ENCODE peak calls at places on chromosomes 11 and 22, in eight cellular contexts. K, J, U, M, H, Z, G and P are unnamed samples.
A peak's percentile ranks its signal among the peaks of the same experiment; 100 is the strongest.

GRCh38 chr11:112881461-112881860 is 79.8 kb upstream of the NCAM1 start:
- DNase-seq in J (peak; percentile 71), M (no peak), Z (no peak), K (peak; percentile 80), H (peak; percentile 72), U (peak; percentile 2), G (no peak), P (peak; percentile 75)

GRCh38 chr11:48106166-48106565 is 110.4 kb upstream of the OR4B1 start:
- DNase-seq in K (no peak), M (no peak), U (no peak), H (no peak), J (no peak), G (no peak), Z (peak; percentile 45), P (no peak)

GRCh38 chr11:100442017-100442416 is 245.1 kb upstream of the ARHGAP42 start:
- DNase-seq in K (no peak), J (no peak), U (no peak), G (no peak), H (no peak), Z (no peak), M (no peak), P (no peak)

GRCh38 chr11:31246451-31247165 is 122.9 kb downstream of the DCDC1 start:
- DNase-seq in M (no peak), J (no peak), G (peak; percentile 57), K (peak; percentile 11), U (no peak), Z (no peak), H (no peak), P (no peak)

GRCh38 chr11:44033856-44034255 is 13.9 kb upstream of the ACCSL start:
- DNase-seq in Z (no peak), J (no peak), M (no peak), K (no peak), G (no peak), U (no peak), H (no peak), P (no peak)

GRCh38 chr22:19878461-19879247 is 24.0 kb upstream of the GNB1L start:
- DNase-seq in Z (no peak), M (peak; percentile 47), K (no peak), J (peak; percentile 8), U (no peak), G (no peak), H (peak; percentile 39), P (no peak)

GRCh38 chr11:126035718-126036117 is 26.9 kb downstream of the CDON start:
- DNase-seq in H (no peak), M (no peak), U (no peak), G (no peak), J (no peak), Z (no peak), K (no peak), P (no peak)

GRCh38 chr11:93652161-93652597 is 9.3 kb upstream of the CEP295 start:
- DNase-seq in U (no peak), M (no peak), K (peak; percentile 30), J (no peak), Z (peak; percentile 42), G (peak; percentile 65), H (no peak), P (no peak)

GRCh38 chr11:63769044-63769718 is 606 bp upstream of the ZFTA start:
- DNase-seq in U (no peak), K (peak; percentile 24), M (peak; percentile 82), G (no peak), H (peak; percentile 70), Z (no peak), J (peak; percentile 52), P (peak; percentile 51)

GRCh38 chr11:27296406-27296994 is 66.5 kb downstream of the CCDC34 start:
- DNase-seq in J (no peak), Z (peak; percentile 17), K (no peak), U (no peak), H (no peak), M (no peak), G (peak; percentile 19), P (no peak)

GRCh38 chr11:15673408-15673811 is 558.7 kb downstream of the INSC start:
- DNase-seq in G (no peak), J (no peak), H (no peak), K (peak; percentile 38), Z (no peak), U (no peak), M (no peak), P (no peak)

GRCh38 chr11:94473177-94473799 is 20.4 kb downstream of the MRE11 start:
- DNase-seq in Z (peak; percentile 63), U (no peak), J (no peak), M (no peak), H (no peak), G (no peak), K (no peak), P (no peak)

DNA sequence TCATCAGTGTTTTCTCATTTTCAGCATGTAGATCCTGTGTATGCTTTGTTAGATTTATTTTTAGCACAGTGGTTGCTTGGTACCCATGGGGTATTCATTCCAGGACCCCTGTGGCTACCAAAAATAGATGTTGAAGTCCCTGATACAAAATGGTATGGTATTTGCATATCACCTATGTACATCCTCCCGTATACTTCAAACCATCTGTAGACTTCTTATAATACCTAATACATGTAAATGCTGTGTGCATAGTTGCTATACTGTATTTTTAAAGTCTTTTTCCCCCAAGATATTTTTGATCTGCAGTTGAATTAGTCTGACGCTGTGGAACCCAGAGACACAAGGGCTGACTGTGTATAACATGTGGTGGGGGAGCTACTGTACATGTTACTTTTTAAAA is 101.1 kb downstream of the ATXN10 start:
- DNase-seq in M (no peak), H (no peak), U (no peak), J (no peak), K (no peak), Z (no peak), G (no peak), P (no peak)
- H3K4me1 ChIP-seq in M (peaks cover 20% of the 10 kb centered on the region), H (no peaks in the 10 kb centered on the region), U (no peaks in the 10 kb centered on the region), J (peaks cover 33% of the 10 kb centered on the region), K (peaks cover 8% of the 10 kb centered on the region), Z (no peaks in the 10 kb centered on the region), G (no peaks in the 10 kb centered on the region), P (peaks cover 8% of the 10 kb centered on the region)

GRCh38 chr22:37487559-37487958 is 1.4 kb upstream of the MFNG start:
- DNase-seq in J (no peak), M (no peak), H (no peak), U (no peak), Z (no peak), G (no peak), K (no peak), P (no peak)
- H3K4me3 ChIP-seq in J (no peak overlapping the region), M (no peak overlapping the region), H (no peak overlapping the region), U (no peak overlapping the region), Z (no peak overlapping the region), G (no peak overlapping the region), K (no peak overlapping the region), P (no peak overlapping the region)

GRCh38 chr11:122451911-122452310 is 203.6 kb upstream of the UBASH3B start:
- DNase-seq in M (no peak), U (no peak), Z (no peak), J (no peak), G (no peak), H (no peak), K (no peak), P (no peak)
- H3K4me1 ChIP-seq in M (no peaks in the 10 kb centered on the region), U (no peaks in the 10 kb centered on the region), Z (no peaks in the 10 kb centered on the region), J (no peaks in the 10 kb centered on the region), G (no peaks in the 10 kb centered on the region), H (no peaks in the 10 kb centered on the region), K (no peaks in the 10 kb centered on the region), P (no peaks in the 10 kb centered on the region)

GRCh38 chr22:28936200-28936599 is 52.8 kb downstream of the ZNRF3 start:
- DNase-seq in U (no peak), H (no peak), Z (no peak), M (no peak), J (no peak), G (no peak), K (no peak), P (no peak)
- H3K4me3 ChIP-seq in U (no peak overlapping the region), H (no peak overlapping the region), Z (no peak overlapping the region), M (no peak overlapping the region), J (no peak overlapping the region), G (no peak overlapping the region), K (no peak overlapping the region), P (no peak overlapping the region)

DNA sequence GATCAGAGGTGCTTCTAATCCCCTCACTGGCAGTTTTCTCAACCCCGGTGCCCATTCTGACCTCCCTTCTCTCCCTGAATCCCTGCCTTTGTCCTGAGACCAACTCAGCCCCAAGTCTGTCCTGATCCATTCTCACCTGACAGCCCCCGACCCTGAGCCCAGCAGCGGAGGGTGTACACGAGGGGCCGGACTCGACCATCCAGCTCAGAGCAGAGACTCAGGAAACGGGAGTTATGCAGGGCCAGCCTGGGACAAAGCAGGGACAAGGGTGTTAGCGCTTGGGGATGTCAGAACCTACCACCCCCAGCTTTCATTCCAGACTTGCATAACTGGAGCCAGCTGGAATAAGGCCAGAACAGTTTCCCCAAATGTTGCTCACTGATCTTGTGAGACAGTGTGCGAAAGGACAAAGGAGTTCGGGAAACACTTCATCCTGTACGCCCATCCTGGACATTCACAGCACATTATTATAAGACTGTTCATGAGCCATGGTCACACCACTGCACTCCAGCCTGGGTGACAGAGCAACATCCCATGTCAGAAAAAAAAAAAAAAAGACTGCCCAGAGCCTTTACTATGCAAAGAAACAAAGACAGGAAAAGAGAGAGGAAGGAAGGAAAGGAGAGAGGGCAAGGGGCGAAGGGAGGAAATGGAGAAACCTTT is 3.5 kb upstream of the EEF1G start:
- DNase-seq in U (no peak), K (peak; percentile 83), H (no peak), Z (no peak), J (no peak), M (peak; percentile 78), G (no peak), P (no peak)
- H3K4me1 ChIP-seq in U (peaks cover 24% of the 10 kb centered on the region), K (peaks cover 40% of the 10 kb centered on the region), H (peaks cover 26% of the 10 kb centered on the region), Z (peaks cover 22% of the 10 kb centered on the region), J (peaks cover 46% of the 10 kb centered on the region), M (peaks cover 56% of the 10 kb centered on the region), G (peaks cover 20% of the 10 kb centered on the region), P (peaks cover 59% of the 10 kb centered on the region)

DNA sequence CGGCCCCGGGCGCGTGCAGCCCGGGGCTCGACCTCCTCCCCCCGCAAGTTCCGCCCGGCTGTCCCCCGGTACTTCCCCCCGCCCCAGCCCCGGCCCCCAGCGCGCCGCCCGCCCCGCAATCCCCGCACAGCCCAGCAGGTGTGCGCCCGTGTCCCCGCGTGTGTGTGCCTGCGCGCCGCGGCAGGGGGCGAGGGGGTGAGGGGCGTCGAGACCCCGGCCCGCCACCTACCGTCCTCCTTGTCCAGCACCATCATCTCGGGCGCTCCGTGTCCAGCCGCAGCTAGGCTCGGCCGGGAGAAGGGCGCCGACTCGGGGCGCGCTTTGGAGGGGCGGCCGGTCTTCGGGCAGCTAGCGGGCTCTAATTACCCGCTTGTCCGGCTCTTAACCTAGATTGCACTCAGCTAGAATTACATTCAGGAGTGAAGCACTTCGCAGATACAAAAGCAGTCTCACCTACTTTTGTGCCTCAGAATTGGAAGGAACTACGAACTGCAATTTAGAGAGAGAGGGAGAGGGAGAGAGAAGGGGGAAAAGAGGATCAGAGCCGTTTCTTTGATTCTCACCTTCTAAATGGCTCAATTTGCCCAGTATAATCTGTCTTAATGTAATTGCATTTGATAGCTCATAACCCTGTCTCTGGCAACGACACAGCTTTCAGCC is 439 bp downstream of the LMO1 start:
- DNase-seq in Z (no peak), M (peak; percentile 76), J (no peak), U (no peak), K (no peak), G (no peak), H (peak; percentile 54), P (no peak)
- H3K4me3 ChIP-seq in Z (peak overlapping the region; percentile 60), M (peak overlapping the region; percentile 47), J (peak overlapping the region; percentile 74), U (peak overlapping the region; percentile 71), K (peak overlapping the region; percentile 25), G (peak overlapping the region; percentile 44), H (peak overlapping the region; percentile 47), P (peak overlapping the region; percentile 70)